ENCODE peak calls at places on chromosome 1, in nine cellular contexts. U is adrenal gland, O is pancreas, G is A549, M is HCT116, E is psoas muscle, D is small intestine, F is IMR-90, Y is prostate gland. Z is an unnamed sample. For H3K4me1, the result is how much of the 10 kb centered on the place peaks cover.

GRCh38 chr1:28110555-28110954 is 22.1 kb upstream of the EYA3 start:
- DNase-seq in U (no peak), F (peak), E (no peak), O (no peak), M (no peak), D (no peak), G (peak), Y (no peak), Z (no peak)

GRCh38 chr1:89657886-89658285 is 25.0 kb downstream of the LRRC8C start:
- DNase-seq in O (no peak), M (no peak), D (peak), F (peak), U (no peak), Y (no peak), E (no peak), G (no peak), Z (no peak)

GRCh38 chr1:172003766-172004530 is 162.7 kb downstream of the DNM3 start:
- DNase-seq in D (no peak), Y (no peak), G (no peak), F (peak), O (no peak), E (no peak), M (no peak), U (no peak), Z (no peak)

GRCh38 chr1:113542221-113542701 is 151.9 kb downstream of the MAGI3 start:
- DNase-seq in O (no peak), F (peak), G (peak), E (no peak), U (no peak), D (no peak), M (no peak), Y (no peak), Z (no peak)

GRCh38 chr1:234396871-234397270 is 23.6 kb downstream of the COA6 start:
- DNase-seq in M (no peak), G (no peak), F (no peak), U (no peak), D (peak), Y (no peak), E (no peak), O (no peak), Z (no peak)

GRCh38 chr1:24236170-24237045 is 49.3 kb upstream of the IFNLR1 start:
- DNase-seq in U (peak), F (peak), M (peak), D (peak), Y (peak), E (no peak), O (no peak), G (peak), Z (no peak)

GRCh38 chr1:233843523-233844204 is 60.8 kb upstream of the SLC35F3 start:
- DNase-seq in E (no peak), O (no peak), Y (no peak), U (no peak), G (peak), M (no peak), F (no peak), D (no peak), Z (no peak)

GRCh38 chr1:99598738-99599411 is 47.0 kb upstream of the PALMD start:
- DNase-seq in E (peak), G (no peak), D (no peak), O (no peak), M (no peak), Y (no peak), F (peak), U (no peak), Z (peak)

GRCh38 chr1:204143276-204144041 is 8.4 kb downstream of the ETNK2 start:
- DNase-seq in F (no peak), M (no peak), D (no peak), O (peak), G (no peak), Y (no peak), U (peak), E (no peak), Z (peak)

GRCh38 chr1:226064816-226065248 is 2.3 kb downstream of the H3-3A start:
- DNase-seq in Y (peak), D (peak), U (no peak), F (peak), O (peak), M (no peak), E (no peak), G (peak), Z (no peak)

GRCh38 chr1:152718238-152718637 is 10.3 kb downstream of the LCE4A start:
- DNase-seq in U (no peak), O (no peak), M (no peak), E (no peak), D (no peak), Y (no peak), F (no peak), G (no peak), Z (no peak)

GRCh38 chr1:14140800-14141526 is 441.0 kb downstream of the PRDM2 start:
- DNase-seq in M (no peak), G (no peak), E (peak), Y (peak), F (no peak), O (no peak), D (no peak), U (no peak), Z (peak)

GRCh38 chr1:187013582-187014200 is 184.9 kb downstream of the PLA2G4A start:
- DNase-seq in U (no peak), O (no peak), M (no peak), F (peak), G (no peak), D (no peak), Y (no peak), E (no peak), Z (no peak)

GRCh38 chr1:172040466-172040865 is 199.2 kb downstream of the DNM3 start:
- DNase-seq in O (no peak), M (no peak), F (peak), Y (no peak), E (no peak), G (peak), U (no peak), D (no peak), Z (no peak)

GRCh38 chr1:185358957-185359356 is 41.9 kb upstream of the IVNS1ABP start:
- DNase-seq in E (no peak), O (no peak), M (no peak), F (no peak), Y (no peak), G (no peak), D (no peak), U (no peak), Z (no peak)

DNA sequence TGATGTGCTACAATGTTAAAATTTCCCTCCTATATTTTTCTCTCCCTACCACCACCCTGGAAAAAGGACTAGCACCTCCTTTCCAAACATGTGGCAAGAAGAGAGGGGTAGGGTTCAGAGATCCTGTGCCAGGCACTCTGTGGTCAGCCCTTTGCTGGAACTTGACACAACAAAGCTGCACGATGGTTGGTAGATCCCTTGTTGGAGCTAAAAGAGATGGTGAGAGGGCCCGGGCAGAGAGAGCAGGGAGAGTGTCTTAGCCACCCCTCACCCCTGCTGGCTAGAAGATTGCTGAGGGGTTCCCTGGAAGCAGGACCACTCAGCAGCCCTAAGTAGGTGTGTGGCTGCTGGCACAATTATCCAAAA is 2.5 kb upstream of the SSBP3 start:
- DNase-seq in U (no peak), G (no peak), Y (no peak), D (no peak), M (no peak), E (no peak), F (no peak), O (no peak), Z (no peak)
- H3K4me1 ChIP-seq in U (under half), G (under half), Y (under half), D (under half), M (under half), E (under half), F (under half), O (under half), Z (under half)

DNA sequence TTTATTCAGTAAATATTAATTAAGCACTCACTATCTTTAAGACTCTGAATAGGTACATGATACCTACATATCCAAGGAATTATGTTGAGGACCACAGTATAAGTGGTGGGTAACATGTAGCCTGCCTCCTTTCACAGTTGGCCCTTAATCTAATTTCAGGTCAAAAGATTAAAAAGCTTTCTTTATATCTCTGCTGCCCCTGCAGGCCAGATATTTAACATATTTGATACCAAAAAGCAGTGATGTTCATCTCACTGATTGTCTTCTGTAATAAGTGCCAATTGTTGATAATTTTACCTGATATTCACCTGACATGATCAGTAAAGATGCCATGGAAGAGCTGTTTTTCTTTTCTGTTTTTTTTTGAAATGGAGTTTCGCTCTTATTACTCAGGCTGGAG is 36.5 kb downstream of the RLF start:
- DNase-seq in F (no peak), E (no peak), Y (no peak), U (no peak), G (no peak), O (no peak), M (no peak), D (no peak), Z (no peak)
- H3K4me1 ChIP-seq in F (under half), E (under half), Y (under half), U (under half), G (under half), O (under half), M (under half), D (under half), Z (under half)

DNA sequence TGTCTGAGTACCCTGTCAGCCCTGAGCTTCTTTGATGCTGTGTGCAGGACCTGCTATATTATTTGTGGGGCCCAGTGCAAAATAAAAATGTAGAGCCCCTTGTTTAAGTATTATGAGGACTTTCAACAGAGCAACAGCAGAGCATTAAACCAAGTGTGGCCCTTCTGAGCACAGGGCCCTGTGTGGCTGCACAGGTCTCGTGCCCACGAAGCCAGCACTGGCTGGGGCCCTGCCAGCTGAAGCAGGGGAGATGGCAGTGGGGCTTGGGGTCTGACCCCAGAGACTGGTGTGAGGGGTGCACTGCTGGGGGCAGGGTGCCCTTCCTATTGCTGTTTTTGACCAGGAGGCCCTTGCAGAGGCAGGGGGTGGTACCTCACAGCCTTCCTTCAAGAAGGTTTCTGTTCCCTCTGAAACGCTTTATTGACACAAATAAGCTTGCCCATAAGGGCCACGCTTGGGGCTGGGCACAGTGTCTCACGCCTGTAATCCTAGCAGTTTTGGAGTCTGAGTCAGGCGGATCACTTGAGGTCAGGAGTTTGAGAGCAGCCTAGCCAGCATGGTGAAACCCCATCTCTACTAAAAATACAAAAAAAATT is 2.2 kb upstream of the SEMA4A start:
- DNase-seq in D (no peak), U (no peak), M (no peak), G (no peak), E (no peak), F (peak), Y (no peak), O (no peak), Z (no peak)
- H3K4me1 ChIP-seq in D (under half), U (under half), M (under half), G (under half), E (under half), F (under half), Y (under half), O (under half), Z (under half)

GRCh38 chr1:197892684-197893083 is 9.7 kb upstream of the C1orf53 start:
- DNase-seq in E (no peak), M (no peak), O (no peak), Y (no peak), D (peak), U (no peak), G (no peak), F (no peak), Z (no peak)
- H3K4me1 ChIP-seq in E (under half), M (under half), O (under half), Y (under half), D (under half), U (under half), G (under half), F (under half), Z (under half)

Z was measured in ovary.